ENCODE peak calls at places on chromosomes 4 and X, in seven cellular contexts. P is HCT116, R is SK-N-SH, A is HepG2, Z is H1, T is Panc1, Q is GM12878. K is an unnamed sample.

GRCh38 chrX:20265221-20265725 is 1.4 kb downstream of the RPS6KA3 start:
- DNase-seq in A (peak), Z (peak), P (peak), R (peak), T (no peak), Q (no peak), K (peak)

GRCh38 chrX:153723351-153724251 is 586 bp downstream of the BCAP31 start:
- DNase-seq in A (peak), Q (no peak), P (no peak), T (no peak), R (peak), Z (peak), K (peak)

GRCh38 chrX:139560221-139560620 is 29.7 kb downstream of the F9 start:
- DNase-seq in Q (no peak), P (no peak), A (no peak), Z (no peak), R (no peak), T (no peak), K (no peak)

GRCh38 chr4:141047228-141047884 is 85.9 kb downstream of the RNF150 start:
- DNase-seq in A (no peak), Q (no peak), P (no peak), R (peak), Z (no peak), T (no peak), K (no peak)

GRCh38 chrX:119549327-119550016 is 15.7 kb downstream of the STEEP1 start:
- DNase-seq in Z (no peak), P (no peak), T (no peak), A (no peak), R (no peak), Q (peak), K (no peak)

GRCh38 chr4:113952452-113953029 is 26.9 kb downstream of the ARSJ start:
- DNase-seq in Z (peak), Q (peak), A (peak), P (peak), T (no peak), R (peak), K (peak)

GRCh38 chrX:57669961-57670360 is 10.1 kb downstream of the NLRP2B start:
- DNase-seq in Q (no peak), A (no peak), T (no peak), Z (no peak), P (no peak), R (no peak), K (no peak)

GRCh38 chr4:156098846-156099245 is 145.2 kb upstream of the CTSO start:
- DNase-seq in Q (no peak), T (no peak), Z (no peak), R (no peak), P (no peak), A (no peak), K (no peak)

GRCh38 chr4:682490-683172 is 6.3 kb downstream of the SLC49A3 start:
- DNase-seq in R (no peak), Q (no peak), T (no peak), P (no peak), A (no peak), Z (no peak), K (no peak)

GRCh38 chr4:152255437-152255836 is 280.5 kb downstream of the FBXW7 start:
- DNase-seq in T (no peak), R (no peak), P (peak), Q (peak), Z (no peak), A (no peak), K (no peak)

GRCh38 chr4:67030636-67031035 is 514.7 kb downstream of the CENPC start:
- DNase-seq in P (no peak), T (no peak), Q (no peak), Z (no peak), A (no peak), R (no peak), K (no peak)

GRCh38 chr4:158094413-158095110 is 78.3 kb downstream of the GASK1B start:
- DNase-seq in P (peak), R (no peak), Q (no peak), T (peak), A (peak), Z (no peak), K (no peak)

GRCh38 chrX:50691820-50692219 is 122.2 kb downstream of the SHROOM4 start:
- DNase-seq in P (peak), Z (no peak), R (peak), Q (no peak), A (peak), T (peak), K (peak)

GRCh38 chr4:138224614-138225013 is 17.5 kb downstream of the SLC7A11 start:
- DNase-seq in P (no peak), T (no peak), Z (no peak), R (no peak), A (no peak), Q (no peak), K (no peak)

GRCh38 chrX:29315931-29316330 is 728.7 kb downstream of the IL1RAPL1 start:
- DNase-seq in T (no peak), P (no peak), R (no peak), A (no peak), Q (no peak), Z (no peak), K (no peak)

GRCh38 chrX:47250017-47250347 is 17.2 kb downstream of the USP11 start:
- DNase-seq in T (no peak), Q (no peak), A (no peak), R (no peak), Z (no peak), P (no peak), K (no peak)

GRCh38 chr4:156832886-156833285 is 138.7 kb downstream of the PDGFC start:
- DNase-seq in T (no peak), R (no peak), Q (no peak), Z (no peak), A (no peak), P (no peak), K (no peak)

GRCh38 chr4:6560416-6561172 is 14.4 kb upstream of the MAN2B2 start:
- DNase-seq in T (no peak), A (no peak), R (no peak), Z (no peak), P (no peak), Q (no peak), K (no peak)

GRCh38 chr4:96093057-96093456 is 253.2 kb downstream of the PDHA2 start:
- DNase-seq in P (no peak), R (no peak), T (no peak), Q (no peak), A (no peak), Z (no peak), K (no peak)

GRCh38 chrX:645024-645376 is 14.4 kb downstream of the SHOX start:
- DNase-seq in T (no peak), Z (no peak), R (no peak), P (no peak), A (no peak), Q (no peak), K (no peak)

GRCh38 chrX:131288738-131289511 is at the start of gene IGSF1:
- DNase-seq in R (peak), P (no peak), A (peak), T (no peak), Z (peak), Q (no peak), K (peak)

GRCh38 chrX:137033774-137034507 is at the start of gene GPR101:
- DNase-seq in Z (no peak), Q (no peak), R (peak), T (no peak), A (no peak), P (no peak), K (no peak)

GRCh38 chr4:53595204-53595603 is 3.9 kb upstream of the LNX1 start:
- DNase-seq in Z (no peak), P (no peak), R (no peak), T (no peak), Q (no peak), A (no peak), K (no peak)

GRCh38 chr4:161555689-161556660 is 607.8 kb downstream of the FSTL5 start:
- DNase-seq in T (peak), A (no peak), Q (peak), P (no peak), R (no peak), Z (no peak), K (no peak)

GRCh38 chrX:109199726-109200125 is 282.2 kb downstream of the GUCY2F start:
- DNase-seq in T (no peak), Q (no peak), Z (no peak), R (no peak), P (no peak), A (no peak), K (no peak)

GRCh38 chr4:152735302-152735917 is 44.1 kb downstream of the TIGD4 start:
- DNase-seq in Z (no peak), A (no peak), R (peak), T (no peak), Q (peak), P (peak), K (peak)

GRCh38 chr4:149910177-149910576 is 94.5 kb upstream of the IQCM start:
- DNase-seq in A (no peak), T (no peak), Z (no peak), R (no peak), P (no peak), Q (no peak), K (no peak)

GRCh38 chrX:119692241-119693031 is 532 bp downstream of the SEPTIN6 start:
- DNase-seq in R (peak), A (no peak), Q (no peak), P (no peak), Z (peak), T (no peak), K (peak)

GRCh38 chrX:35919536-35920309 is at the start of gene CFAP47:
- DNase-seq in A (no peak), P (no peak), R (peak), Z (peak), T (no peak), Q (no peak), K (no peak)

GRCh38 chr4:5399790-5400421 is 308.5 kb downstream of the EVC2 start:
- DNase-seq in R (peak), A (peak), P (peak), T (no peak), Q (no peak), Z (peak), K (peak)

GRCh38 chrX:115189110-115189509 is at the start of gene RBMXL3:
- DNase-seq in R (no peak), P (no peak), A (no peak), Z (no peak), T (no peak), Q (no peak), K (peak)

GRCh38 chr4:15912961-15913630 is 25.4 kb downstream of the FGFBP1 start:
- DNase-seq in Q (no peak), P (no peak), R (no peak), Z (no peak), T (no peak), A (no peak), K (no peak)

GRCh38 chr4:139655116-139655515 is 10.5 kb upstream of the MGST2 start:
- DNase-seq in A (peak), Q (no peak), T (no peak), R (peak), P (no peak), Z (no peak), K (peak)

GRCh38 chr4:139647184-139647583 is 18.4 kb upstream of the MGST2 start:
- DNase-seq in T (no peak), P (no peak), Z (no peak), R (no peak), Q (no peak), A (no peak), K (no peak)

GRCh38 chr4:139654516-139654915 is 11.1 kb upstream of the MGST2 start:
- DNase-seq in T (no peak), Z (no peak), A (no peak), R (no peak), P (no peak), Q (no peak), K (no peak)

GRCh38 chr4:139647952-139648351 is 17.7 kb upstream of the MGST2 start:
- DNase-seq in T (no peak), R (no peak), Z (no peak), A (no peak), P (no peak), Q (no peak), K (no peak)

DNA sequence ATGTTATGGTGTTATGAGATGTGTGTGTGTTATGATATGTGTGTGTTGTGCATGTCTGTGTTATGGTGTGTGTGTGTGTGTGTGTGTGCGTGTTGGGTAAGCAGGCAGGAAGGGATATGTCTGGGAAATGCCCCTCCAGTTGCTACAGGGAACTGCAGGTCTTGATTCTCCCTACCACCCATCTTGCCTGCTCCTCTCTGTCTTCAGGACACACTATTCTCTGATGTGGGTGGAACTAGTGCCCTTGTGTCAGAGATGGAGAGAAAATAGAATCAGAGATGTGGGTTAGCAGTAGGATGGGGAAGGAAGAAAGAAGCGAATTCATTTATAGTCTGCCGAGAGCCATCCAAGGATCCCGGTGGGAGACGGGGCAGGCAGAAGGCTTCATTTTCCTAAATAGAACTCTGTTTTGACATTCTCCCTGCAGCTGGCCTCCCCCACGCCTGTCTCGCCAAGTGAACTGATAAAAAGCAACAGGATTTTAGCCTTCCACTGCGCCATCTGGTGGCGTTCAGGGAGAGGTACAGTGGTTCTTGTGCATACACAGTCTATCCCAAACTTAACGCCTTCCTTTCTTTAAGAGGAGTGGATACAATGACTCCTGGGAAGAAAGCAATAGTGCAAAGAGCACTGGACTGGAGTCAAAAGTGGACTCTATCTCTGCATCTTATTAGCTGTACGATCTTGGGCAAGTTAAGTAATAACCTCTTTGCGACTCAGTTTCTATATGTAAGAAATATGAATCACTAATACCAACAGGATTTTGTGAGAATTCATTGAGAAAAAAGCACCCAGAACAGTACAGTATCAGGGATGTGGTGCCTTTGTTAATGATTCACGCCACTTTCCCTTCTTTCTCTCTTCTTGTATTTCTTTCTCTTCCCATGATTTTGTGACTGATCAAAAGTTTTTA is 14.1 kb upstream of the MGST2 start:
- DNase-seq in R (peak), A (peak), Z (peak), P (peak), Q (no peak), T (no peak), K (peak)
- TF ChIP-seq SIN3A in R (no peak), A (no peak), Z (no peak), P (no peak), Q (no peak), T (no peak), K (no peak)

GRCh38 chr4:73452953-73453700 is 17.1 kb downstream of the AFP start:
- DNase-seq in P (no peak), T (no peak), A (peak), R (no peak), Z (no peak), Q (no peak), K (no peak)
- TF ChIP-seq SIN3A in P (no peak), T (no peak), A (no peak), R (no peak), Z (no peak), Q (no peak), K (no peak)

DNA sequence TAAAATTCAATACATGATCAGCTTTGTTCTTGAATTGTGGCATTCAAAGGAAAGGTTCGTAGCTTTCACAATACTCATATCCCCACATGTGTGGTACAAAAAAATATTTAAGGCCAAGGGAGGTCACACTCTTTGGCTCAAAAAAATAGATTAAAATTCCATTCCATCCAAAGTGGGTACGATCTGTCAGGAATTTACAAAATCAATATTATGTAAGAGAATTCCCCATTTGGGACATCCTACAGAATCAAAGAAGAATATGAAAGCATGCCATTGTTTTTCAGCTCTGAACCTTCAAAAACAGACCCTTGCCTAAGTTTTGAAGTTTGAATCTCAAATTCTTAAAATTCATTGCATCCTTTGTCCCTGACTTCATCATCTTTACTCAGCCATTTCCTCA is 85.8 kb downstream of the MID1 start:
- DNase-seq in P (no peak), R (no peak), A (peak), T (no peak), Q (no peak), Z (no peak), K (no peak)
- TF ChIP-seq SIN3A in P (no peak), R (no peak), A (no peak), T (no peak), Q (no peak), Z (no peak), K (no peak)

GRCh38 chr4:104938624-104939023 is 208.1 kb upstream of the TET2 start:
- DNase-seq in T (no peak), A (no peak), P (no peak), Z (no peak), R (no peak), Q (no peak), K (no peak)
- TF ChIP-seq SIN3A in T (no peak), A (no peak), P (no peak), Z (no peak), R (no peak), Q (no peak), K (no peak)

K was measured in K562.